ENCODE peak calls at places on chromosomes 7 and 10, in five cellular contexts. D is HepG2, L is GM12878, V is K562, M is H1. R is an unnamed sample.

GRCh38 chr7:41084381-41084780 is 618.5 kb downstream of the INHBA start:
- DNase-seq in D (no peak), L (no peak), V (no peak), M (no peak), R (no peak)

GRCh38 chr7:44733708-44734481 is 14.8 kb upstream of the ZMIZ2 start:
- DNase-seq in D (no peak), L (no peak), V (no peak), M (no peak), R (no peak)

GRCh38 chr7:151644554-151644953 is 124.9 kb upstream of the RHEB start:
- DNase-seq in D (no peak), L (no peak), V (no peak), M (no peak), R (no peak)

GRCh38 chr10:3877092-3878000 is 92.3 kb upstream of the KLF6 start:
- DNase-seq in D (no peak), L (no peak), V (no peak), M (no peak), R (no peak)

GRCh38 chr7:47952224-47952623 is 4.0 kb upstream of the PKD1L1 start:
- DNase-seq in D (no peak), L (no peak), V (no peak), M (no peak), R (no peak)

GRCh38 chr7:40348126-40348728 is 213.4 kb downstream of the SUGCT start:
- DNase-seq in D (no peak), L (no peak), V (no peak), M (no peak), R (no peak)

GRCh38 chr7:133391220-133391619 is 138.3 kb downstream of the EXOC4 start:
- DNase-seq in D (no peak), L (no peak), V (no peak), M (no peak), R (no peak)

GRCh38 chr7:38584443-38585210 is 46.5 kb downstream of the AMPH start:
- DNase-seq in D (no peak), L (no peak), V (no peak), M (no peak), R (no peak)

GRCh38 chr7:130947792-130948580 is 214.0 kb upstream of the KLF14 start:
- DNase-seq in D (peak), L (no peak), V (no peak), M (no peak), R (no peak)

GRCh38 chr7:371779-372545 is 82.0 kb downstream of the FOXL3 start:
- DNase-seq in D (no peak), L (no peak), V (no peak), M (peak), R (no peak)

GRCh38 chr7:77351539-77352004 is 64.6 kb downstream of the GSAP start:
- DNase-seq in D (no peak), L (peak), V (no peak), M (no peak), R (peak)

GRCh38 chr7:70042533-70042932 is 444.3 kb downstream of the AUTS2 start:
- DNase-seq in D (no peak), L (no peak), V (no peak), M (no peak), R (no peak)

GRCh38 chr10:62270020-62270419 is 1.4 kb upstream of the RTKN2 start:
- DNase-seq in D (no peak), L (no peak), V (no peak), M (no peak), R (no peak)

GRCh38 chr10:99619090-99619800 is 994 bp downstream of the SLC25A28 start:
- DNase-seq in D (no peak), L (peak), V (no peak), M (no peak), R (no peak)

GRCh38 chr7:38311329-38311937 is 38.0 kb upstream of the TARP start:
- DNase-seq in D (no peak), L (no peak), V (peak), M (no peak), R (peak)

GRCh38 chr7:30142710-30143109 is 7.9 kb downstream of the MTURN start:
- DNase-seq in D (peak), L (no peak), V (no peak), M (no peak), R (no peak)

GRCh38 chr7:69109131-69109740 is 489.0 kb upstream of the AUTS2 start:
- DNase-seq in D (no peak), L (no peak), V (no peak), M (no peak), R (no peak)

GRCh38 chr10:125343118-125343752 is 182.9 kb upstream of the CTBP2 start:
- DNase-seq in D (peak), L (no peak), V (no peak), M (peak), R (no peak)

GRCh38 chr10:23173549-23174074 is 18.5 kb upstream of the PTF1A start:
- DNase-seq in D (no peak), L (no peak), V (no peak), M (peak), R (no peak)

GRCh38 chr10:22534849-22535604 is 179.4 kb downstream of the PIP4K2A start:
- DNase-seq in D (peak), L (no peak), V (no peak), M (no peak), R (no peak)

GRCh38 chr7:16933296-16934248 is 51.8 kb upstream of the AGR3 start:
- DNase-seq in D (no peak), L (no peak), V (no peak), M (no peak), R (no peak)

GRCh38 chr7:68613405-68613804 is 984.9 kb upstream of the AUTS2 start:
- DNase-seq in D (no peak), L (no peak), V (no peak), M (no peak), R (no peak)

GRCh38 chr7:108486291-108486966 is 30.2 kb upstream of the NRCAM start:
- DNase-seq in D (no peak), L (no peak), V (no peak), M (no peak), R (no peak)

GRCh38 chr7:30880090-30880704 is 31.5 kb upstream of the AQP1 start:
- DNase-seq in D (no peak), L (no peak), V (no peak), M (no peak), R (no peak)

GRCh38 chr7:130156140-130156539 is 49.1 kb downstream of the TMEM209 start:
- DNase-seq in D (no peak), L (no peak), V (no peak), M (no peak), R (no peak)

GRCh38 chr10:124231188-124232135 is 138.1 kb upstream of the CHST15 start:
- DNase-seq in D (no peak), L (no peak), V (peak), M (no peak), R (peak)

GRCh38 chr10:114402871-114403544 is 1.3 kb downstream of the AFAP1L2 start:
- DNase-seq in D (no peak), L (no peak), V (no peak), M (no peak), R (no peak)

GRCh38 chr7:32163141-32163806 is 93.1 kb upstream of the PDE1C start:
- DNase-seq in D (no peak), L (no peak), V (no peak), M (no peak), R (no peak)

GRCh38 chr7:2800220-2800922 is 43.7 kb downstream of the GNA12 start:
- DNase-seq in D (no peak), L (no peak), V (no peak), M (no peak), R (no peak)

GRCh38 chr7:106730021-106730420 is 69.1 kb upstream of the CCDC71L start:
- DNase-seq in D (no peak), L (no peak), V (no peak), M (no peak), R (no peak)

GRCh38 chr10:127888526-127889312 is 4.0 kb downstream of the CLRN3 start:
- DNase-seq in D (no peak), L (no peak), V (no peak), M (peak), R (no peak)

GRCh38 chr7:108096996-108097395 is 33.2 kb downstream of the LAMB4 start:
- DNase-seq in D (no peak), L (no peak), V (no peak), M (no peak), R (no peak)

GRCh38 chr10:97174937-97175336 is 10.8 kb downstream of the SLIT1 start:
- DNase-seq in D (no peak), L (no peak), V (no peak), M (no peak), R (no peak)

GRCh38 chr7:127504715-127505114 is 80.7 kb downstream of the GCC1 start:
- DNase-seq in D (peak), L (no peak), V (peak), M (peak), R (no peak)

GRCh38 chr10:73653195-73653594 is 2.6 kb downstream of the SYNPO2L start:
- DNase-seq in D (no peak), L (no peak), V (no peak), M (no peak), R (no peak)

GRCh38 chr7:124411796-124412195 is 353.8 kb downstream of the GPR37 start:
- DNase-seq in D (no peak), L (no peak), V (no peak), M (no peak), R (no peak)

GRCh38 chr10:131980757-131981428 is 830 bp downstream of the BNIP3 start:
- DNase-seq in D (peak), L (no peak), V (no peak), M (peak), R (no peak)

GRCh38 chr7:43647314-43647691 is 64.4 kb downstream of the STK17A start:
- DNase-seq in D (no peak), L (no peak), V (no peak), M (no peak), R (no peak)

GRCh38 chr10:119677126-119677525 is 25.9 kb downstream of the BAG3 start:
- DNase-seq in D (no peak), L (no peak), V (no peak), M (no peak), R (no peak)

GRCh38 chr10:119680668-119681070 is 29.5 kb downstream of the BAG3 start:
- DNase-seq in D (no peak), L (no peak), V (no peak), M (no peak), R (no peak)

GRCh38 chr10:119677904-119678755 is 26.9 kb downstream of the BAG3 start:
- DNase-seq in D (no peak), L (no peak), V (no peak), M (no peak), R (no peak)

GRCh38 chr10:119679480-119679829 is 28.3 kb downstream of the BAG3 start:
- DNase-seq in D (no peak), L (no peak), V (no peak), M (no peak), R (no peak)

DNA sequence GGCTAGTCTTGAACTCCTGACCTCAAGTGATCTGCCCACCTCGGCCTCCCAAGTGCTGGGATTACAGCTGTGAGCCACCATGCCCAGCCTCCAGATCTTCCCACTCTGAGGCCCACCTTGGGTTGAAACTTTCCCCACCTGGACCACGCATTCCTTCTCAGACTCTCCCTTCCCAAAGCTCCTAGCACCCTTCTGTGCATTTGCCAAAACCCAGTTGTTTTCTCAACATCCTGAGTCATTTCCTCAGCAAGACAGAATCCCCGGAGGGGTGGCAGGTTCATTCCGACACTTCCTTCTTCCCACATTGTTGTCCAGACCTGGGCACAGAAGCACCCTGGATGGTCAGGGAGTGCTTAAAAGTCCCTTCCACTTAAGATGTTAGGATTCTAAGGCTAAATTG is 28.9 kb downstream of the BAG3 start:
- DNase-seq in D (no peak), L (no peak), V (no peak), M (no peak), R (no peak)
- TF ChIP-seq POLR2A in D (no peak), L (no peak), V (no peak), M (no peak), R (no peak)

GRCh38 chr7:113321201-113321600 is 202.8 kb upstream of the SMIM30 start:
- DNase-seq in D (no peak), L (no peak), V (no peak), M (no peak), R (no peak)
- TF ChIP-seq POLR2AphosphoS5 in D (no peak), L (no peak), V (no peak), M (no peak), R (no peak)

DNA sequence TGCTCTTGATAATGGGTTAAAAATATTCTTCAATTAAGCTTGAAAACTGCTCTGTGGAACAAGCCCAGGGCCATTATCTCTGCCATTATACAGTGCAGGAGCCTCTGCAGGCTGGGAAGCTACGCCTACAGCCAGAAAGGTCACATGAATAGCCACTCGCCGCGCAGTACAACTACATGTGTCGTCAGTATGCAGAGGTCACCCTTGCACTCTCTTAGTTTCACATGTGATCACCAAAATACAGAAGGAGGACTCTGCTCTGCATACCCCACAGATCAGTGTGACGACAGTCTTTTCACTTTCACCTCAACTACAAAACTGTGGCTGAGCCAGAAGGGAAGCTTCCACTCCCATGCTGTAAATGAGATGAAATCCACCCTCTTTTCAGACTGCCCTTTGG is 141.8 kb upstream of the C1QL3 start:
- DNase-seq in D (no peak), L (no peak), V (no peak), M (no peak), R (no peak)
- TF ChIP-seq TAF1 in D (no peak), L (no peak), V (no peak), M (no peak), R (no peak)

GRCh38 chr7:142711722-142712616 is 37.3 kb upstream of the PRSS1 start:
- DNase-seq in D (no peak), L (no peak), V (peak), M (no peak), R (no peak)
- TF ChIP-seq POLR2A in D (no peak), L (no peak), V (no peak), M (no peak), R (no peak)

GRCh38 chr10:59843733-59844132 is 62.6 kb downstream of the CCDC6 start:
- DNase-seq in D (no peak), L (no peak), V (no peak), M (no peak), R (no peak)

GRCh38 chr10:59847888-59848287 is 58.5 kb downstream of the CCDC6 start:
- DNase-seq in D (no peak), L (no peak), V (no peak), M (no peak), R (no peak)

GRCh38 chr10:59839576-59839975 is 66.8 kb downstream of the CCDC6 start:
- DNase-seq in D (no peak), L (no peak), V (no peak), M (no peak), R (no peak)

GRCh38 chr10:59847326-59847725 is 59.0 kb downstream of the CCDC6 start:
- DNase-seq in D (no peak), L (no peak), V (no peak), M (peak), R (no peak)

GRCh38 chr10:59844436-59844835 is 61.9 kb downstream of the CCDC6 start:
- DNase-seq in D (no peak), L (no peak), V (no peak), M (no peak), R (no peak)
- TF ChIP-seq POLR2AphosphoS5 in D (no peak), L (no peak), V (no peak), M (no peak), R (no peak)

DNA sequence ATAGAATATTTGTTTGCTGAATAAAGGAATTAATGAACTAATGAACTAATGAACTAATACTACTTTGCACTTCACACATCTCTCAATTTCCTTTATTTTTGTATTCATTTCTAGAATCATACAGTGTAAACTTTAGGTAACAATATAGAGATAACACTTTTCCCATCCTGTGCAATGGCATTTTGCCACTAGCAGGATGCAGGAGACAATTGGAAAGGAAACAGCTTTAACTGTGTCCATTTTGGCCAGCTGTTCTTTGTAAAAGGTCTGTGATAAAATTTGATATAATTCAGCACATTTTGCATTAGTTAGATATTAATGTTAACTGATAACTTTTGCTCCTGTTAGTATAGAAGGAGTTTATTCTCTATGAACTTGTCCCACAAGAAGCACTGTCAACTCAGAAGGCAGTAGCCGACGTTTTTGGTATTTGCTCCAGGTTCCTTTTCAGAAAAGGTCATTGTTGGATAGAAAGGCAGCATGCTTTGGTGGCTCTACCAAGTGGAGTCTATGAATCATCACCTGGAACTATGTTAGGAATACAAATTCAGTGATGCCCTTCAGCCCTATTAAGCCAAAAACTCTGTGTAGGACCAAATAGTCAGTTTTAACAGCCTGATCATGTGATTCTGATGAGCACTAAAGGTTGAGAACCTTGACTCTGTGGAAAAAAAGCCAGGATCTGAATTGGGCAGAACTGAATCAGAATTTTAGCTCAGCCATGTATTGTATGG is 86.6 kb downstream of the NRG3 start:
- DNase-seq in D (no peak), L (no peak), V (no peak), M (no peak), R (no peak)
- TF ChIP-seq TAF1 in D (no peak), L (no peak), V (no peak), M (no peak), R (no peak)

GRCh38 chr7:5424689-5425506 is 1.3 kb upstream of the TNRC18 start:
- DNase-seq in D (peak), L (no peak), V (peak), M (no peak), R (no peak)
- TF ChIP-seq POLR2A in D (no peak), L (no peak), V (no peak), M (no peak), R (no peak)

GRCh38 chr7:55044791-55045190 is 26.0 kb downstream of the EGFR start:
- DNase-seq in D (no peak), L (no peak), V (no peak), M (no peak), R (no peak)
- TF ChIP-seq POLR2AphosphoS5 in D (no peak), L (no peak), V (no peak), M (no peak), R (no peak)

R was measured in GM12892.